ENCODE peak calls at places on chromosome X, in seven cellular contexts. One of them, this sample, is unnamed.

GRCh38 chrX:45479196-45479834 is 278.6 kb upstream of the DIPK2B start:
- DNase-seq in EH: peak
- DNase-seq in EL: peak
- DNase-seq in mesendoderm: no peak
- DNase-seq in pons: no peak
- DNase-seq in BE2C: no peak
- DNase-seq in hypothalamus: no peak
- DNase-seq in this sample: peak

GRCh38 chrX:153539171-153539978 is 21.9 kb downstream of the ATP2B3 start:
- DNase-seq in EH: peak
- DNase-seq in EL: peak
- DNase-seq in mesendoderm: peak
- DNase-seq in pons: peak
- DNase-seq in BE2C: peak
- DNase-seq in hypothalamus: peak
- DNase-seq in this sample: peak

GRCh38 chrX:135688137-135688536 is 25.3 kb upstream of the CT45A1 start:
- DNase-seq in EH: peak
- DNase-seq in EL: peak
- DNase-seq in mesendoderm: no peak
- DNase-seq in pons: no peak
- DNase-seq in BE2C: peak
- DNase-seq in hypothalamus: no peak
- DNase-seq in this sample: no peak

GRCh38 chrX:17078031-17078730 is 131.7 kb downstream of the REPS2 start:
- DNase-seq in EH: peak
- DNase-seq in EL: peak
- DNase-seq in mesendoderm: peak
- DNase-seq in pons: no peak
- DNase-seq in BE2C: no peak
- DNase-seq in hypothalamus: no peak
- DNase-seq in this sample: peak

GRCh38 chrX:71992711-71993110 is 82.1 kb downstream of the NHSL2 start:
- DNase-seq in EH: no peak
- DNase-seq in EL: no peak
- DNase-seq in mesendoderm: no peak
- DNase-seq in pons: no peak
- DNase-seq in BE2C: no peak
- DNase-seq in hypothalamus: no peak
- DNase-seq in this sample: no peak

GRCh38 chrX:49061916-49062315 is 3.1 kb downstream of the CCDC120 start:
- DNase-seq in EH: no peak
- DNase-seq in EL: no peak
- DNase-seq in mesendoderm: no peak
- DNase-seq in pons: no peak
- DNase-seq in BE2C: no peak
- DNase-seq in hypothalamus: no peak
- DNase-seq in this sample: no peak

GRCh38 chrX:42708222-42708621 is 69.7 kb downstream of the PPP1R2C start:
- DNase-seq in EH: peak
- DNase-seq in EL: no peak
- DNase-seq in mesendoderm: no peak
- DNase-seq in pons: no peak
- DNase-seq in BE2C: no peak
- DNase-seq in hypothalamus: no peak
- DNase-seq in this sample: no peak

GRCh38 chrX:13816899-13817298 is at the start of gene GPM6B:
- DNase-seq in EH: no peak
- DNase-seq in EL: no peak
- DNase-seq in mesendoderm: peak
- DNase-seq in pons: peak
- DNase-seq in BE2C: peak
- DNase-seq in hypothalamus: peak
- DNase-seq in this sample: no peak

GRCh38 chrX:55710701-55711100 is 6.8 kb upstream of the RRAGB start:
- DNase-seq in EH: peak
- DNase-seq in EL: peak
- DNase-seq in mesendoderm: no peak
- DNase-seq in pons: no peak
- DNase-seq in BE2C: no peak
- DNase-seq in hypothalamus: no peak
- DNase-seq in this sample: no peak

GRCh38 chrX:19787305-19787704 is 100.1 kb downstream of the SH3KBP1 start:
- DNase-seq in EH: no peak
- DNase-seq in EL: no peak
- DNase-seq in mesendoderm: no peak
- DNase-seq in pons: no peak
- DNase-seq in BE2C: no peak
- DNase-seq in hypothalamus: no peak
- DNase-seq in this sample: no peak

GRCh38 chrX:21479695-21480280 is 105.6 kb downstream of the CNKSR2 start:
- DNase-seq in EH: peak
- DNase-seq in EL: peak
- DNase-seq in mesendoderm: peak
- DNase-seq in pons: peak
- DNase-seq in BE2C: peak
- DNase-seq in hypothalamus: no peak
- DNase-seq in this sample: peak

GRCh38 chrX:28498658-28499057 is 88.6 kb upstream of the IL1RAPL1 start:
- DNase-seq in EH: no peak
- DNase-seq in EL: no peak
- DNase-seq in mesendoderm: peak
- DNase-seq in pons: no peak
- DNase-seq in BE2C: no peak
- DNase-seq in hypothalamus: no peak
- DNase-seq in this sample: peak

GRCh38 chrX:17737707-17738001 is 361 bp downstream of the SCML1 start:
- DNase-seq in EH: no peak
- DNase-seq in EL: no peak
- DNase-seq in mesendoderm: no peak
- DNase-seq in pons: no peak
- DNase-seq in BE2C: no peak
- DNase-seq in hypothalamus: no peak
- DNase-seq in this sample: no peak

GRCh38 chrX:150357790-150358189 is 5.3 kb upstream of the MAMLD1 start:
- DNase-seq in EH: no peak
- DNase-seq in EL: no peak
- DNase-seq in mesendoderm: no peak
- DNase-seq in pons: no peak
- DNase-seq in BE2C: no peak
- DNase-seq in hypothalamus: no peak
- DNase-seq in this sample: no peak

GRCh38 chrX:56729152-56729557 is at the start of gene NBDY:
- DNase-seq in EH: peak
- DNase-seq in EL: peak
- DNase-seq in mesendoderm: peak
- DNase-seq in pons: peak
- DNase-seq in BE2C: peak
- DNase-seq in hypothalamus: peak
- DNase-seq in this sample: peak

GRCh38 chrX:276588-277171 is 4.5 kb upstream of the PLCXD1 start:
- DNase-seq in EH: peak
- DNase-seq in EL: peak
- DNase-seq in mesendoderm: no peak
- DNase-seq in pons: no peak
- DNase-seq in BE2C: no peak
- DNase-seq in hypothalamus: no peak
- DNase-seq in this sample: peak

GRCh38 chrX:106415276-106415895 is 196.4 kb upstream of the RADX start:
- DNase-seq in EH: peak
- DNase-seq in EL: peak
- DNase-seq in mesendoderm: peak
- DNase-seq in pons: peak
- DNase-seq in BE2C: peak
- DNase-seq in hypothalamus: no peak
- DNase-seq in this sample: peak

GRCh38 chrX:123745511-123745910 is 12.7 kb upstream of the THOC2 start:
- DNase-seq in EH: no peak
- DNase-seq in EL: no peak
- DNase-seq in mesendoderm: no peak
- DNase-seq in pons: no peak
- DNase-seq in BE2C: no peak
- DNase-seq in hypothalamus: no peak
- DNase-seq in this sample: no peak

GRCh38 chrX:7204619-7205018 is 56.7 kb upstream of the PUDP start:
- DNase-seq in EH: no peak
- DNase-seq in EL: no peak
- DNase-seq in mesendoderm: no peak
- DNase-seq in pons: no peak
- DNase-seq in BE2C: no peak
- DNase-seq in hypothalamus: no peak
- DNase-seq in this sample: no peak

GRCh38 chrX:132710756-132711155 is 221.9 kb upstream of the MBNL3 start:
- DNase-seq in EH: no peak
- DNase-seq in EL: no peak
- DNase-seq in mesendoderm: no peak
- DNase-seq in pons: no peak
- DNase-seq in BE2C: no peak
- DNase-seq in hypothalamus: no peak
- DNase-seq in this sample: no peak